ENCODE peak calls at places on chromosomes 7 and 10, in six cellular contexts. L is CD4-positive, alpha-beta T cell; K is fibroblast of lung; U is lung; Q is AG04450; V is breast epithelium. T is an unnamed sample. For H3K9me3, the result is how much of the 10 kb centered on the place peaks cover.

GRCh38 chr7:140049339-140050024 is 13.3 kb downstream of the PARP12 start:
- DNase-seq in L (no peak), K (peak), U (no peak), Q (no peak), V (no peak), T (no peak)

GRCh38 chr7:151631149-151631967 is 111.7 kb upstream of the RHEB start:
- DNase-seq in L (no peak), K (peak), U (no peak), Q (no peak), V (peak), T (peak)

GRCh38 chr7:116736927-116737715 is 65.1 kb downstream of the MET start:
- DNase-seq in L (no peak), K (peak), U (peak), Q (no peak), V (no peak), T (no peak)

GRCh38 chr7:105250239-105250638 is 138.5 kb downstream of the SRPK2 start:
- DNase-seq in L (no peak), K (no peak), U (no peak), Q (no peak), V (no peak), T (no peak)

GRCh38 chr7:55073051-55073511 is 54.3 kb downstream of the EGFR start:
- DNase-seq in L (no peak), K (peak), U (no peak), Q (no peak), V (no peak), T (peak)

GRCh38 chr10:115093776-115094361 is 704 bp downstream of the ATRNL1 start:
- DNase-seq in L (no peak), K (no peak), U (no peak), Q (no peak), V (no peak), T (no peak)

GRCh38 chr7:78082556-78082955 is 284.0 kb downstream of the PHTF2 start:
- DNase-seq in L (no peak), K (no peak), U (no peak), Q (no peak), V (no peak), T (no peak)

GRCh38 chr10:23892296-23892695 is 316.6 kb upstream of the KIAA1217 start:
- DNase-seq in L (no peak), K (peak), U (no peak), Q (no peak), V (no peak), T (no peak)

GRCh38 chr7:101936223-101936611 is 118.8 kb downstream of the CUX1 start:
- DNase-seq in L (no peak), K (no peak), U (no peak), Q (no peak), V (no peak), T (no peak)

GRCh38 chr10:42523098-42523497 is 115.3 kb downstream of the ZNF33B start:
- DNase-seq in L (no peak), K (no peak), U (no peak), Q (no peak), V (no peak), T (no peak)
- H3K9me3 ChIP-seq in L (half or more), K (under half), U (under half), Q (under half), V (half or more), T (under half)

GRCh38 chr10:130233426-130233825 is 97.2 kb downstream of the GLRX3 start:
- DNase-seq in L (no peak), K (no peak), U (no peak), Q (no peak), V (no peak), T (no peak)
- H3K9me3 ChIP-seq in L (under half), K (under half), U (under half), Q (half or more), V (under half), T (under half)

GRCh38 chr10:42543840-42544372 is 94.5 kb downstream of the ZNF33B start:
- DNase-seq in L (no peak), K (no peak), U (no peak), Q (no peak), V (peak), T (no peak)
- H3K9me3 ChIP-seq in L (under half), K (under half), U (under half), Q (under half), V (half or more), T (under half)

GRCh38 chr10:130661419-130661818 is 525.2 kb downstream of the GLRX3 start:
- DNase-seq in L (no peak), K (no peak), U (no peak), Q (no peak), V (no peak), T (no peak)
- H3K9me3 ChIP-seq in L (under half), K (under half), U (under half), Q (half or more), V (under half), T (under half)

GRCh38 chr7:137655804-137656203 is 191.0 kb downstream of the DGKI start:
- DNase-seq in L (no peak), K (no peak), U (no peak), Q (no peak), V (no peak), T (no peak)

GRCh38 chr7:137656227-137656849 is 190.4 kb downstream of the DGKI start:
- DNase-seq in L (peak), K (peak), U (peak), Q (peak), V (peak), T (peak)

GRCh38 chr7:137658194-137658900 is 188.4 kb downstream of the DGKI start:
- DNase-seq in L (no peak), K (no peak), U (no peak), Q (no peak), V (no peak), T (no peak)

GRCh38 chr7:137657476-137658193 is 189.1 kb downstream of the DGKI start:
- DNase-seq in L (no peak), K (no peak), U (no peak), Q (no peak), V (no peak), T (no peak)

DNA sequence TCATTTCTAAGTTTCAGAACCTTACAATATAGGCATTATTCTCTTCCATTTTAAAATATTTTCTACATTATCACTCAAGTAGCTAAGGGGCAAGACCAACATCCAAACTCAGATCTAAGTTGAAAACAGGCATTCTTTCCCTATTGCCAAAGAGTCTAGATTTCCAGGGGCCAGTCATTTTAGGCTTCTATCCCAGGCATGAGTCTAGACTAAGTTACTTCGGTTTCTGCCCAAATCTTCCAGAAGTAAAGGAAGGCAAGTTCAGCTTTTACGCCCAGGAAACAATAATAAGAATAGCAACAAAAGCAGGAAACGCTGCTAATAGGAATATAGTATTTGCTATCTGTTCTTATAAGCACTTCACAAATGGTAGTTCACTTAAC is 189.9 kb downstream of the DGKI start:
- DNase-seq in L (no peak), K (no peak), U (no peak), Q (no peak), V (no peak), T (no peak)
- H3K9me3 ChIP-seq in L (under half), K (under half), U (under half), Q (under half), V (under half), T (under half)

DNA sequence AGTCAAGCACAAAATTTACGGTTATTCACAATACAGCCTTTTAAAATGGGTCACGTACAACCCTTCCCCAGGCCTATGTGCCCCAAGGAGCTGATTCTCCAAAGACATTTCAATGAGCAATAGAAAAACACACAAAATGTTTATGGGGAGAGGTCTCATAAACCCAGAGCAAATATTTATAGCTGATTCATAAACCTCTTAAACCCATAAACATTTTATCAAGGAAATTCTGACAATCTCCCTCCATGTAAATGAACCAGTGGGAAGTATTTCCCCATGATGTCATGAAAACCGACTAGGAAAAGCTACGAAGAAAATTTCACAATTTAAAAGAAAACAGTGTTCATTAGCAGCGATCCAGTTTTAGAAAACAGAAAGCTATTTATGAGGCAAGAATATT is 36.0 kb downstream of the SFMBT2 start:
- DNase-seq in L (no peak), K (no peak), U (no peak), Q (no peak), V (no peak), T (no peak)
- H3K9me3 ChIP-seq in L (under half), K (under half), U (under half), Q (under half), V (under half), T (under half)

GRCh38 chr7:57487957-57488356 is 38.0 kb downstream of the ZNF716 start:
- DNase-seq in L (no peak), K (no peak), U (no peak), Q (no peak), V (no peak), T (no peak)
- H3K9me3 ChIP-seq in L (under half), K (under half), U (under half), Q (half or more), V (half or more), T (under half)

GRCh38 chr7:100072462-100072861 is 9.1 kb downstream of the ZNF3 start:
- DNase-seq in L (no peak), K (no peak), U (no peak), Q (no peak), V (no peak), T (no peak)
- H3K9me3 ChIP-seq in L (under half), K (under half), U (under half), Q (half or more), V (under half), T (under half)